ENCODE peak calls at places on chromosomes 1 and 21, in nine cellular contexts. I is MM.1S, A is nephron progenitor cell, B is RWPE1, Z is fibroblast of lung, S is WERI-Rb-1, R is cardiac muscle cell, D is stomach, X is IMR-90. M is an unnamed sample.

GRCh38 chr1:115214098-115214497 is 124.0 kb downstream of the NGF start:
- DNase-seq in I (no peak), A (no peak), B (no peak), Z (no peak), S (no peak), R (no peak), D (no peak), X (no peak), M (no peak)

GRCh38 chr1:110961902-110962301 is 1.8 kb downstream of the LRIF1 start:
- DNase-seq in I (no peak), A (no peak), B (no peak), Z (no peak), S (no peak), R (no peak), D (no peak), X (no peak), M (no peak)

GRCh38 chr21:43201491-43201890 is 32.7 kb downstream of the CRYAA start:
- DNase-seq in I (no peak), A (no peak), B (no peak), Z (no peak), S (no peak), R (no peak), D (no peak), X (no peak), M (no peak)

GRCh38 chr1:152654110-152654509 is 9.1 kb upstream of the LCE2D start:
- DNase-seq in I (peak; percentile 81), A (peak; percentile 12), B (peak; percentile 55), Z (peak; percentile 64), S (peak; percentile 92), R (peak; percentile 54), D (peak; percentile 34), X (peak; percentile 33), M (no peak)

GRCh38 chr1:8055973-8056372 is 29.9 kb upstream of the ERRFI1 start:
- DNase-seq in I (no peak), A (no peak), B (peak; percentile 73), Z (peak; percentile 87), S (no peak), R (peak; percentile 81), D (no peak), X (peak; percentile 91), M (no peak)

GRCh38 chr1:183043872-183044859 is 20.9 kb downstream of the LAMC1 start:
- DNase-seq in I (no peak), A (no peak), B (no peak), Z (peak; percentile 63), S (no peak), R (no peak), D (no peak), X (peak; percentile 94), M (no peak)

GRCh38 chr1:202248861-202249260 is 55.3 kb downstream of the LGR6 start:
- DNase-seq in I (no peak), A (no peak), B (no peak), Z (no peak), S (peak; percentile 8), R (no peak), D (no peak), X (no peak), M (no peak)

GRCh38 chr1:174008261-174008660 is 13.9 kb downstream of the RC3H1 start:
- DNase-seq in I (no peak), A (no peak), B (no peak), Z (no peak), S (no peak), R (no peak), D (no peak), X (no peak), M (no peak)

GRCh38 chr1:113835686-113836290 is 23.5 kb upstream of the RSBN1 start:
- DNase-seq in I (peak; percentile 29), A (no peak), B (peak; percentile 45), Z (peak; percentile 74), S (no peak), R (peak; percentile 75), D (no peak), X (peak; percentile 61), M (no peak)

GRCh38 chr1:203968728-203969127 is 104.2 kb upstream of the SOX13 start:
- DNase-seq in I (no peak), A (no peak), B (no peak), Z (no peak), S (no peak), R (peak; percentile 16), D (no peak), X (no peak), M (no peak)

GRCh38 chr1:183652107-183652506 is 1.0 kb downstream of the APOBEC4 start:
- DNase-seq in I (peak; percentile 19), A (no peak), B (no peak), Z (no peak), S (no peak), R (no peak), D (no peak), X (no peak), M (no peak)

DNA sequence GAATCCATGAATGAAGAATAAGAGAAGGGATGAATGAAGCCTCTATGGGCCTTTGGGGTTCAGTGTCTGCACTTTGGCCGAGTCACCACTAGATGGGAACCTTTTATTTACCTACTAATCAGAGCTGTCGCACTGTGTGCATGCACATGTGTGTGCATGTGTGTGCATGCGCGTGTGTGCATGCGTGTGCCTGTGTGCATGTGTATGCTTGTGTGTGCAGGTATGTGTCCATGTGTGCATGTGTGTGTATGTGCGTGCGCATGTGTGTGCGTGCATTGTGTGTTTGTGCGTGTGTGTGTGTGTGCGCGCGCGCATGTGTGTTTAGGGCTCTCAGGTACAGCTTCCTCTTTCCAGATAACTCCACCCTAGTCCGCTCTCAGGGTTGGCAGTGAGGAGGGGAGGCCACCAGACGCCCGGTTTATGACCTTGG is 20.4 kb upstream of the UBXN10 start:
- DNase-seq in I (no peak), A (no peak), B (peak; percentile 40), Z (peak; percentile 18), S (peak; percentile 21), R (peak; percentile 35), D (no peak), X (no peak), M (no peak)
- TF ChIP-seq CTCF in I (peak; percentile 47), A (peak; percentile 16), B (no peak), Z (peak; percentile 38), S (peak; percentile 60), R (peak; percentile 55), D (no peak), X (peak; percentile 12), M (peak; percentile 15)

GRCh38 chr1:45508295-45509151 is 8.4 kb downstream of the MMACHC start:
- DNase-seq in I (no peak), A (no peak), B (no peak), Z (peak; percentile 32), S (no peak), R (no peak), D (no peak), X (no peak), M (no peak)
- TF ChIP-seq CTCF in I (no peak), A (no peak), B (no peak), Z (peak; percentile 33), S (no peak), R (peak; percentile 15), D (no peak), X (peak; percentile 8), M (no peak)

GRCh38 chr1:100539836-100540536 is 2.0 kb downstream of the GPR88 start:
- DNase-seq in I (no peak), A (peak; percentile 52), B (no peak), Z (peak; percentile 19), S (peak; percentile 21), R (peak; percentile 50), D (no peak), X (peak; percentile 24), M (no peak)

GRCh38 chr1:100536031-100536430 is 1.9 kb upstream of the GPR88 start:
- DNase-seq in I (peak; percentile 34), A (no peak), B (no peak), Z (no peak), S (no peak), R (no peak), D (no peak), X (no peak), M (no peak)

GRCh38 chr1:100542264-100542663 is 4.3 kb downstream of the GPR88 start:
- DNase-seq in I (no peak), A (no peak), B (no peak), Z (no peak), S (no peak), R (no peak), D (no peak), X (no peak), M (no peak)

GRCh38 chr1:100535264-100535663 is 2.7 kb upstream of the GPR88 start:
- DNase-seq in I (no peak), A (no peak), B (no peak), Z (no peak), S (no peak), R (no peak), D (no peak), X (no peak), M (no peak)

DNA sequence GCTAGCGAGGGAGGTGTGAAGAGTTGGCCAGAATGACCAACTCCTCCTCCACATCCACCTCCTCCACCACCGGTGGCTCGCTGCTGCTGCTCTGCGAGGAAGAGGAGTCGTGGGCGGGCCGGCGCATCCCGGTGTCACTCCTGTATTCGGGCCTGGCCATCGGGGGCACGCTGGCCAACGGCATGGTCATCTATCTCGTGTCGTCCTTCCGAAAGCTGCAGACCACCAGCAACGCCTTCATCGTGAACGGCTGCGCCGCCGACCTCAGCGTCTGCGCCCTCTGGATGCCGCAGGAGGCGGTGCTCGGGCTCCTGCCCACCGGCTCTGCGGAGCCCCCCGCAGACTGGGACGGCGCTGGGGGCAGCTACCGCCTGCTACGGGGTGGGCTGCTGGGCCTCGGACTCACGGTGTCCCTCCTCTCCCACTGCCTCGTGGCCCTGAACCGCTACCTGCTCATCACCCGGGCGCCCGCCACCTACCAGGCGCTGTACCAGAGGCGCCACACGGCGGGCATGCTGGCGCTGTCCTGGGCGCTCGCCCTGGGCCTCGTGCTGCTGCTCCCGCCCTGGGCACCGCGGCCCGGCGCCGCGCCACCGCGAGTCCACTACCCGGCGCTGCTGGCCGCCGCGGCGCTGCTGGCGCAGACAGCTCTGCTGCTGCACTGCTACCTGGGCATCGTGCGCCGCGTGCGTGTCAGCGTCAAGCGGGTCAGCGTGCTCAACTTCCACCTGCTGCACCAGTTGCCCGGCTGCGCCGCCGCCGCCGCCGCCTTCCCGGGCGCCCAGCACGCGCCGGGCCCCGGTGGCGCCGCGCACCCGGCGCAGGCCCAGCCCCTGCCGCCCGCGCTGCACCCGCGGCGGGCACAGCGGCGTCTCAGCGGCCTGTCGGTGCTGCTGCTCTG is 1.2 kb downstream of the GPR88 start:
- DNase-seq in I (peak; percentile 6), A (peak; percentile 55), B (peak; percentile 8), Z (no peak), S (peak; percentile 21), R (no peak), D (peak; percentile 37), X (peak; percentile 3), M (no peak)
- TF ChIP-seq CTCF in I (no peak), A (peak; percentile 20), B (no peak), Z (no peak), S (peak; percentile 20), R (peak; percentile 34), D (no peak), X (no peak), M (peak; percentile 22)

DNA sequence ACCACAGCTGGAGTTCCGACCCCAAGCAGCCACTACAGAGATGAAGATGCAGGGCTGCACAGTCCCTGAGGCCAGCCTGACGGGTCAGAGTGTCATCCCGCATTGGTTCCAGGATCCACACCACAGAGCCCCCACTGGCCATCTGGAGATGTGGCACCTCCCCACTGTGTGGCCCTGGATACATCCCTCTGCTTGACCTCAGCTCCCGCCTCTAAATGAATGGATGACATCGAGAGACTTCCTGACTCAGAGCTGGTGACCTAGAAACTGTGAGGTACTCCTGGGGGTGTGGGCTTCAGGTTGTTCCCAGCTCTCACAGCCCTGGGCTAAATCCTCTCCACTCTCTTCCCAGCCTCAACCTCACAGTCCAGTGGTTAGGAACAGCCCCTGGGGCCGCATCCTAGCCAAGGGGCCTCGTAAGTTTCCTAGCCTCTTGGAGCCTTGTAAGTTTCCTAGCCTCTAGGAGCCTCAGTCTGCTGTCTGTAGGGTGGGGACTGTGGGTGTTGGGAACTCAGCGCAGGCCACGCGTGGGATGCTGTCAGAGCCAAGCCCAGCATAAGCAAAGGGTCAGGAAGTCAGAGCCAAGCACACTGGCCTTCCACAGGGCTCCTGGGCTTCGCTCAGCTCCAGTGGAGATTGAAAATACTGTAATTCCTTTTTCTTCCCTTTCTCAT is 87.5 kb upstream of the RUNX3 start:
- DNase-seq in I (no peak), A (peak; percentile 45), B (no peak), Z (no peak), S (peak; percentile 52), R (no peak), D (no peak), X (peak; percentile 76), M (no peak)
- TF ChIP-seq CTCF in I (no peak), A (peak; percentile 25), B (no peak), Z (no peak), S (peak; percentile 58), R (no peak), D (no peak), X (peak; percentile 21), M (no peak)

M was measured in osteocyte.